ENCODE peak calls at places on chromosomes 7 and 10, in four cellular contexts. One of them, this sample, is unnamed.

GRCh38 chr10:132507956-132508490 is 29.6 kb upstream of the INPP5A start:
- DNase-seq in ascending aorta: peak; percentile 63
- DNase-seq in type B pancreatic cell: no peak
- DNase-seq in T47D: no peak
- DNase-seq in this sample: peak; percentile 42

GRCh38 chr10:98980353-98980752 is 255.3 kb downstream of the HPSE2 start:
- DNase-seq in type B pancreatic cell: no peak
- DNase-seq in T47D: no peak
- DNase-seq in ascending aorta: no peak
- DNase-seq in this sample: no peak

GRCh38 chr10:6721480-6721879 is 141.4 kb upstream of the PRKCQ start:
- DNase-seq in ascending aorta: peak; percentile 67
- DNase-seq in type B pancreatic cell: no peak
- DNase-seq in T47D: no peak
- DNase-seq in this sample: peak; percentile 49

GRCh38 chr7:129376076-129376777 is 58.0 kb upstream of the STRIP2 start:
- DNase-seq in T47D: peak; percentile 41
- DNase-seq in type B pancreatic cell: no peak
- DNase-seq in ascending aorta: no peak
- DNase-seq in this sample: peak; percentile 82

GRCh38 chr10:22250897-22251605 is 33.2 kb upstream of the EBLN1 start:
- DNase-seq in T47D: no peak
- DNase-seq in type B pancreatic cell: no peak
- DNase-seq in ascending aorta: no peak
- DNase-seq in this sample: no peak

GRCh38 chr7:110962374-110962773 is 128.6 kb upstream of the LRRN3 start:
- DNase-seq in T47D: no peak
- DNase-seq in ascending aorta: no peak
- DNase-seq in type B pancreatic cell: no peak
- DNase-seq in this sample: no peak

GRCh38 chr7:151249034-151249731 is 689 bp upstream of the SMARCD3 start:
- DNase-seq in type B pancreatic cell: no peak
- DNase-seq in ascending aorta: peak; percentile 89
- DNase-seq in T47D: peak; percentile 45
- DNase-seq in this sample: no peak

GRCh38 chr10:108250954-108251620 is 1086.6 kb upstream of the SORCS1 start:
- DNase-seq in T47D: no peak
- DNase-seq in type B pancreatic cell: no peak
- DNase-seq in ascending aorta: no peak
- DNase-seq in this sample: no peak

GRCh38 chr10:131684976-131685375 is 215.8 kb upstream of the PPP2R2D start:
- DNase-seq in T47D: no peak
- DNase-seq in ascending aorta: no peak
- DNase-seq in type B pancreatic cell: no peak
- DNase-seq in this sample: no peak

GRCh38 chr7:92297736-92298135 is 52.0 kb downstream of the ANKIB1 start:
- DNase-seq in T47D: no peak
- DNase-seq in ascending aorta: no peak
- DNase-seq in type B pancreatic cell: no peak
- DNase-seq in this sample: no peak

GRCh38 chr10:95550073-95550672 is 11.0 kb downstream of the SORBS1 start:
- DNase-seq in T47D: peak; percentile 62
- DNase-seq in type B pancreatic cell: no peak
- DNase-seq in ascending aorta: no peak
- DNase-seq in this sample: no peak

GRCh38 chr10:77390481-77390891 is 247.1 kb downstream of the KCNMA1 start:
- DNase-seq in ascending aorta: peak; percentile 79
- DNase-seq in type B pancreatic cell: no peak
- DNase-seq in T47D: no peak
- DNase-seq in this sample: no peak

GRCh38 chr7:148264933-148265557 is 325.5 kb upstream of the C7orf33 start:
- DNase-seq in ascending aorta: no peak
- DNase-seq in type B pancreatic cell: no peak
- DNase-seq in T47D: peak; percentile 62
- DNase-seq in this sample: no peak

GRCh38 chr7:130365093-130365492 is 15.2 kb upstream of the CPA1 start:
- DNase-seq in ascending aorta: no peak
- DNase-seq in T47D: no peak
- DNase-seq in type B pancreatic cell: no peak
- DNase-seq in this sample: no peak

GRCh38 chr10:78604286-78604685 is 464.5 kb upstream of the ZMIZ1 start:
- DNase-seq in T47D: no peak
- DNase-seq in type B pancreatic cell: no peak
- DNase-seq in ascending aorta: no peak
- DNase-seq in this sample: no peak

GRCh38 chr7:11373546-11374142 is 400.0 kb downstream of the PHF14 start:
- DNase-seq in ascending aorta: no peak
- DNase-seq in type B pancreatic cell: no peak
- DNase-seq in T47D: peak; percentile 61
- DNase-seq in this sample: no peak

GRCh38 chr10:101686133-101686925 is 8.6 kb downstream of the FBXW4 start:
- DNase-seq in ascending aorta: no peak
- DNase-seq in type B pancreatic cell: no peak
- DNase-seq in T47D: no peak
- DNase-seq in this sample: no peak

GRCh38 chr10:59536151-59536550 is 173.5 kb downstream of the SLC16A9 start:
- DNase-seq in ascending aorta: no peak
- DNase-seq in T47D: no peak
- DNase-seq in type B pancreatic cell: no peak
- DNase-seq in this sample: no peak

GRCh38 chr7:140304071-140304799 is 94.1 kb downstream of the SLC37A3 start:
- DNase-seq in T47D: peak; percentile 47
- DNase-seq in type B pancreatic cell: no peak
- DNase-seq in ascending aorta: no peak
- DNase-seq in this sample: no peak

GRCh38 chr7:107564553-107565298 is 955 bp downstream of the DUS4L start:
- DNase-seq in T47D: no peak
- DNase-seq in type B pancreatic cell: no peak
- DNase-seq in ascending aorta: no peak
- DNase-seq in this sample: no peak

GRCh38 chr7:48298779-48299178 is 127.5 kb downstream of the ABCA13 start:
- DNase-seq in ascending aorta: no peak
- DNase-seq in type B pancreatic cell: no peak
- DNase-seq in T47D: no peak
- DNase-seq in this sample: no peak

GRCh38 chr7:19362099-19362498 is 216.9 kb upstream of the FERD3L start:
- DNase-seq in ascending aorta: no peak
- DNase-seq in type B pancreatic cell: no peak
- DNase-seq in T47D: no peak
- DNase-seq in this sample: no peak

GRCh38 chr7:156993925-156994235 is 16.6 kb downstream of the MNX1 start:
- DNase-seq in T47D: no peak
- DNase-seq in type B pancreatic cell: no peak
- DNase-seq in ascending aorta: no peak
- DNase-seq in this sample: no peak

GRCh38 chr10:110203500-110204455 is 3.6 kb upstream of the MXI1 start:
- DNase-seq in type B pancreatic cell: peak; percentile 50
- DNase-seq in ascending aorta: no peak
- DNase-seq in T47D: no peak
- DNase-seq in this sample: peak; percentile 88

GRCh38 chr7:135768467-135768866 is 19.9 kb upstream of the FAM180A start:
- DNase-seq in type B pancreatic cell: peak; percentile 15
- DNase-seq in T47D: no peak
- DNase-seq in ascending aorta: no peak
- DNase-seq in this sample: no peak

GRCh38 chr7:73715648-73716317 is 3.7 kb downstream of the STX1A start:
- DNase-seq in type B pancreatic cell: no peak
- DNase-seq in T47D: no peak
- DNase-seq in ascending aorta: peak; percentile 81
- DNase-seq in this sample: no peak

GRCh38 chr7:116075351-116076145 is 45.0 kb upstream of the TFEC start:
- DNase-seq in type B pancreatic cell: no peak
- DNase-seq in T47D: no peak
- DNase-seq in ascending aorta: no peak
- DNase-seq in this sample: no peak

GRCh38 chr10:67836491-67836890 is 1.5 kb downstream of the DNAJC12 start:
- DNase-seq in ascending aorta: no peak
- DNase-seq in T47D: no peak
- DNase-seq in type B pancreatic cell: no peak
- DNase-seq in this sample: no peak

GRCh38 chr10:42952358-42952757 is 124.5 kb upstream of the RET start:
- DNase-seq in type B pancreatic cell: peak; percentile 67
- DNase-seq in T47D: peak; percentile 88
- DNase-seq in ascending aorta: peak; percentile 53
- DNase-seq in this sample: peak; percentile 13

GRCh38 chr7:134368851-134369533 is 52.3 kb upstream of the SLC35B4 start:
- DNase-seq in ascending aorta: no peak
- DNase-seq in T47D: no peak
- DNase-seq in type B pancreatic cell: no peak
- DNase-seq in this sample: no peak

GRCh38 chr7:4162845-4163564 is 519.1 kb upstream of the FOXK1 start:
- DNase-seq in ascending aorta: no peak
- DNase-seq in T47D: no peak
- DNase-seq in type B pancreatic cell: no peak
- DNase-seq in this sample: no peak